ENCODE peak calls at places on chromosomes 1 and 21, in eight cellular contexts. B is GM12878, U is psoas muscle, F is IMR-90, X is esophagus squamous epithelium, W is fibroblast of lung, E is suprapubic skin, I is cardiac muscle cell. D is an unnamed sample.

GRCh38 chr1:90856608-90857007 is 139.5 kb upstream of the BARHL2 start:
- DNase-seq in B (no peak), U (no peak), F (no peak), X (no peak), W (no peak), E (no peak), I (no peak), D (no peak)

GRCh38 chr21:34722684-34723300 is 54.0 kb downstream of the CLIC6 start:
- DNase-seq in B (no peak), U (no peak), F (no peak), X (no peak), W (no peak), E (no peak), I (no peak), D (peak; percentile 17)

GRCh38 chr1:15525043-15525958 is 1.3 kb upstream of the CASP9 start:
- DNase-seq in B (peak; percentile 89), U (peak; percentile 99), F (no peak), X (no peak), W (no peak), E (peak; percentile 100), I (no peak), D (no peak)

GRCh38 chr1:87686137-87686490 is 357.4 kb downstream of the LMO4 start:
- DNase-seq in B (no peak), U (no peak), F (no peak), X (no peak), W (no peak), E (no peak), I (no peak), D (no peak)

GRCh38 chr1:201713093-201713810 is 115.7 kb upstream of the IPO9 start:
- DNase-seq in B (no peak), U (peak; percentile 93), F (peak; percentile 99), X (peak; percentile 42), W (peak; percentile 99), E (peak; percentile 96), I (peak; percentile 100), D (no peak)

GRCh38 chr1:44543064-44543815 is 131.0 kb downstream of the TMEM53 start:
- DNase-seq in B (no peak), U (no peak), F (no peak), X (no peak), W (no peak), E (no peak), I (peak; percentile 29), D (no peak)

GRCh38 chr1:89908993-89909436 is 85.9 kb upstream of the ZNF326 start:
- DNase-seq in B (no peak), U (no peak), F (peak; percentile 79), X (no peak), W (peak; percentile 56), E (no peak), I (peak; percentile 66), D (no peak)

GRCh38 chr1:246064891-246065290 is 442.2 kb downstream of the SMYD3 start:
- DNase-seq in B (no peak), U (no peak), F (no peak), X (no peak), W (no peak), E (no peak), I (no peak), D (no peak)

GRCh38 chr1:168676861-168677260 is 52.1 kb downstream of the DPT start:
- DNase-seq in B (no peak), U (no peak), F (no peak), X (no peak), W (no peak), E (no peak), I (no peak), D (no peak)

DNA sequence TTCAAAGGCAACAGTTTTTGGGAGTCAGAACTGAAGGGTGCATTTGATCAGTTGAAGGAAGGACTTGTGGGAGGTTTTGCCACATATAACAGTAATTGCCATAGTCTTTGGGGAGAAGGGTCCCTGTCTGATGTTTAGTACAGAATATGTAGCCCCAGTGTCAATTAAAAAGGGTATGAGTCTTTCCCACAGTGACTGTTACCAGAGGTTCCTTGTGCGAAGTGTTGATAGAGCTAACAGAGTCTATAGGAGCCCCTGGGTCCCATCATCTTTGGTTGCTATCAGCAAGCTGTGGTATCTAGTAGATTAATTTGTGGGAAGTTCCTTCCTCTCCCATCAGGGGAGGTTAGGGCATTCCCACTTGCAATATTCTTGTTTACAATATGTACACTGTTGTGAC is 329.2 kb downstream of the PTPRU start:
- DNase-seq in B (no peak), U (no peak), F (no peak), X (no peak), W (no peak), E (no peak), I (no peak), D (no peak)
- H3K9me3 ChIP-seq in B (no peaks in the 10 kb centered on the region), U (peaks cover 25% of the 10 kb centered on the region), F (peaks cover 21% of the 10 kb centered on the region), X (peaks cover 58% of the 10 kb centered on the region), W (no peaks in the 10 kb centered on the region), E (peaks cover 29% of the 10 kb centered on the region), I (no peaks in the 10 kb centered on the region), D (peaks cover 23% of the 10 kb centered on the region)

GRCh38 chr1:237045278-237046016 is 3.5 kb downstream of the RYR2 start:
- DNase-seq in B (no peak), U (no peak), F (no peak), X (no peak), W (no peak), E (no peak), I (no peak), D (no peak)
- H3K4me3 ChIP-seq in B (no peak overlapping the region), U (no peak overlapping the region), F (no peak overlapping the region), X (no peak overlapping the region), W (no peak overlapping the region), E (no peak overlapping the region), I (peak overlapping the region; percentile 94), D (no peak overlapping the region)

GRCh38 chr1:55323760-55324159 is 108.6 kb upstream of the USP24 start:
- DNase-seq in B (no peak), U (no peak), F (no peak), X (no peak), W (no peak), E (no peak), I (no peak), D (no peak)
- H3K27ac ChIP-seq in B (no peak overlapping the region), U (no peak overlapping the region), F (no peak overlapping the region), X (no peak overlapping the region), W (no peak overlapping the region), E (no peak overlapping the region), I (no peak overlapping the region), D (no peak overlapping the region)

GRCh38 chr1:106721779-106722178 is 334.7 kb upstream of the PRMT6 start:
- DNase-seq in B (no peak), U (no peak), F (no peak), X (no peak), W (peak; percentile 8), E (no peak), I (no peak), D (no peak)
- H3K9me3 ChIP-seq in B (no peaks in the 10 kb centered on the region), U (no peaks in the 10 kb centered on the region), F (no peaks in the 10 kb centered on the region), X (peaks cover 4% of the 10 kb centered on the region), W (no peaks in the 10 kb centered on the region), E (no peaks in the 10 kb centered on the region), I (no peaks in the 10 kb centered on the region), D (no peaks in the 10 kb centered on the region)

GRCh38 chr1:19313636-19313959 is 1.5 kb downstream of the SLC66A1 start:
- DNase-seq in B (no peak), U (no peak), F (no peak), X (no peak), W (no peak), E (no peak), I (no peak), D (peak; percentile 36)
- H3K4me3 ChIP-seq in B (peak overlapping the region; percentile 83), U (peak overlapping the region; percentile 97), F (no peak overlapping the region), X (no peak overlapping the region), W (no peak overlapping the region), E (no peak overlapping the region), I (no peak overlapping the region), D (no peak overlapping the region)

GRCh38 chr1:17562375-17562774 is 22.9 kb downstream of the ARHGEF10L start:
- DNase-seq in B (no peak), U (no peak), F (no peak), X (no peak), W (no peak), E (no peak), I (no peak), D (no peak)
- H3K27ac ChIP-seq in B (no peak overlapping the region), U (peak overlapping the region; percentile 85), F (no peak overlapping the region), X (peak overlapping the region; percentile 94), W (no peak overlapping the region), E (peak overlapping the region; percentile 75), I (no peak overlapping the region), D (no peak overlapping the region)

GRCh38 chr1:116769994-116770393 is 15.8 kb downstream of the CD2 start:
- DNase-seq in B (no peak), U (no peak), F (no peak), X (no peak), W (no peak), E (no peak), I (no peak), D (no peak)

GRCh38 chr1:116770625-116771024 is 16.4 kb downstream of the CD2 start:
- DNase-seq in B (no peak), U (no peak), F (no peak), X (no peak), W (no peak), E (no peak), I (no peak), D (no peak)

GRCh38 chr1:116771997-116772647 is 17.9 kb downstream of the CD2 start:
- DNase-seq in B (no peak), U (no peak), F (no peak), X (no peak), W (no peak), E (no peak), I (no peak), D (no peak)

GRCh38 chr1:116775116-116775752 is 21.0 kb downstream of the CD2 start:
- DNase-seq in B (no peak), U (no peak), F (no peak), X (no peak), W (no peak), E (no peak), I (no peak), D (no peak)

GRCh38 chr1:116772648-116773045 is 18.4 kb downstream of the CD2 start:
- DNase-seq in B (no peak), U (no peak), F (no peak), X (no peak), W (no peak), E (no peak), I (peak; percentile 11), D (no peak)
- H3K9me3 ChIP-seq in B (no peaks in the 10 kb centered on the region), U (no peaks in the 10 kb centered on the region), F (no peaks in the 10 kb centered on the region), X (no peaks in the 10 kb centered on the region), W (no peaks in the 10 kb centered on the region), E (no peaks in the 10 kb centered on the region), I (no peaks in the 10 kb centered on the region), D (no peaks in the 10 kb centered on the region)

D was measured in CD8-positive, alpha-beta memory T cell.